ENCODE peak calls at places on chromosome 13, in six cellular contexts. One of them, this sample, is unnamed.

GRCh38 chr13:49584771-49585182 is 581 bp downstream of the RCBTB1 start:
- DNase-seq in uterus: no peak
- DNase-seq in heart left ventricle: no peak
- DNase-seq in ovary: no peak
- DNase-seq in prostate gland: no peak
- DNase-seq in esophagus squamous epithelium: no peak
- DNase-seq in this sample: no peak

GRCh38 chr13:113146750-113147149 is 11.7 kb upstream of the PROZ start:
- DNase-seq in esophagus squamous epithelium: no peak
- DNase-seq in prostate gland: no peak
- DNase-seq in ovary: peak; percentile 10
- DNase-seq in uterus: no peak
- DNase-seq in heart left ventricle: no peak
- DNase-seq in this sample: no peak

GRCh38 chr13:53901593-53901992 is 873.0 kb downstream of the OLFM4 start:
- DNase-seq in heart left ventricle: no peak
- DNase-seq in uterus: no peak
- DNase-seq in ovary: no peak
- DNase-seq in esophagus squamous epithelium: no peak
- DNase-seq in prostate gland: no peak
- DNase-seq in this sample: no peak

GRCh38 chr13:28568286-28568685 is 73.4 kb upstream of the FLT1 start:
- DNase-seq in uterus: peak; percentile 28
- DNase-seq in ovary: no peak
- DNase-seq in esophagus squamous epithelium: no peak
- DNase-seq in heart left ventricle: peak; percentile 90
- DNase-seq in prostate gland: no peak
- DNase-seq in this sample: peak; percentile 79

GRCh38 chr13:112160558-112160957 is 93.6 kb downstream of the SOX1 start:
- DNase-seq in esophagus squamous epithelium: no peak
- DNase-seq in ovary: no peak
- DNase-seq in heart left ventricle: no peak
- DNase-seq in uterus: no peak
- DNase-seq in prostate gland: no peak
- DNase-seq in this sample: no peak

GRCh38 chr13:92315265-92315664 is 911.3 kb upstream of the GPC6 start:
- DNase-seq in esophagus squamous epithelium: no peak
- DNase-seq in prostate gland: no peak
- DNase-seq in uterus: no peak
- DNase-seq in ovary: no peak
- DNase-seq in heart left ventricle: no peak
- DNase-seq in this sample: no peak

GRCh38 chr13:23956106-23956505 is 58.8 kb upstream of the C1QTNF9B start:
- DNase-seq in ovary: no peak
- DNase-seq in uterus: no peak
- DNase-seq in heart left ventricle: no peak
- DNase-seq in prostate gland: no peak
- DNase-seq in esophagus squamous epithelium: no peak
- DNase-seq in this sample: no peak

GRCh38 chr13:42405665-42406390 is 133.9 kb downstream of the AKAP11 start:
- DNase-seq in ovary: no peak
- DNase-seq in esophagus squamous epithelium: no peak
- DNase-seq in uterus: no peak
- DNase-seq in prostate gland: no peak
- DNase-seq in heart left ventricle: no peak
- DNase-seq in this sample: no peak

GRCh38 chr13:104831823-104832222 is 1703.6 kb downstream of the EFNB2 start:
- DNase-seq in esophagus squamous epithelium: no peak
- DNase-seq in heart left ventricle: no peak
- DNase-seq in ovary: no peak
- DNase-seq in uterus: no peak
- DNase-seq in prostate gland: no peak
- DNase-seq in this sample: no peak

GRCh38 chr13:44012910-44013309 is 133.2 kb downstream of the LACC1 start:
- DNase-seq in heart left ventricle: no peak
- DNase-seq in uterus: no peak
- DNase-seq in esophagus squamous epithelium: no peak
- DNase-seq in ovary: no peak
- DNase-seq in prostate gland: no peak
- DNase-seq in this sample: no peak

GRCh38 chr13:86932935-86933334 is 738.2 kb upstream of the SLITRK5 start:
- DNase-seq in uterus: no peak
- DNase-seq in ovary: no peak
- DNase-seq in prostate gland: no peak
- DNase-seq in heart left ventricle: no peak
- DNase-seq in esophagus squamous epithelium: no peak
- DNase-seq in this sample: no peak

GRCh38 chr13:67134322-67135129 is 95.6 kb downstream of the PCDH9 start:
- DNase-seq in heart left ventricle: no peak
- DNase-seq in prostate gland: no peak
- DNase-seq in uterus: no peak
- DNase-seq in ovary: no peak
- DNase-seq in esophagus squamous epithelium: no peak
- DNase-seq in this sample: no peak

GRCh38 chr13:112229445-112229844 is 146.7 kb upstream of the SPACA7 start:
- DNase-seq in esophagus squamous epithelium: no peak
- DNase-seq in uterus: no peak
- DNase-seq in prostate gland: no peak
- DNase-seq in heart left ventricle: no peak
- DNase-seq in ovary: no peak
- DNase-seq in this sample: no peak

GRCh38 chr13:62014299-62014698 is 598.6 kb upstream of the PCDH20 start:
- DNase-seq in prostate gland: no peak
- DNase-seq in heart left ventricle: no peak
- DNase-seq in uterus: no peak
- DNase-seq in esophagus squamous epithelium: no peak
- DNase-seq in ovary: no peak
- DNase-seq in this sample: no peak

GRCh38 chr13:113666951-113667701 is at the start of gene GRK1:
- DNase-seq in ovary: no peak
- DNase-seq in esophagus squamous epithelium: no peak
- DNase-seq in heart left ventricle: no peak
- DNase-seq in uterus: peak; percentile 8
- DNase-seq in prostate gland: no peak
- DNase-seq in this sample: peak; percentile 11

GRCh38 chr13:51805313-51805712 is 1.4 kb upstream of the DHRS12 start:
- DNase-seq in ovary: no peak
- DNase-seq in esophagus squamous epithelium: no peak
- DNase-seq in prostate gland: no peak
- DNase-seq in heart left ventricle: no peak
- DNase-seq in uterus: no peak
- DNase-seq in this sample: no peak

GRCh38 chr13:19062019-19062646 is 119.5 kb downstream of the TUBA3C start:
- DNase-seq in ovary: no peak
- DNase-seq in uterus: no peak
- DNase-seq in esophagus squamous epithelium: no peak
- DNase-seq in heart left ventricle: no peak
- DNase-seq in prostate gland: no peak
- DNase-seq in this sample: no peak

GRCh38 chr13:77397636-77398035 is 70.7 kb upstream of the MYCBP2 start:
- DNase-seq in prostate gland: no peak
- DNase-seq in esophagus squamous epithelium: no peak
- DNase-seq in heart left ventricle: no peak
- DNase-seq in uterus: no peak
- DNase-seq in ovary: no peak
- DNase-seq in this sample: no peak

GRCh38 chr13:27053902-27054595 is 117.6 kb downstream of the USP12 start:
- DNase-seq in heart left ventricle: no peak
- DNase-seq in uterus: no peak
- DNase-seq in prostate gland: no peak
- DNase-seq in esophagus squamous epithelium: no peak
- DNase-seq in ovary: no peak
- DNase-seq in this sample: no peak

GRCh38 chr13:63944896-63945295 is 2529.2 kb upstream of the PCDH20 start:
- DNase-seq in esophagus squamous epithelium: no peak
- DNase-seq in heart left ventricle: no peak
- DNase-seq in prostate gland: no peak
- DNase-seq in uterus: no peak
- DNase-seq in ovary: no peak
- DNase-seq in this sample: no peak

GRCh38 chr13:112775791-112776279 is 86.0 kb downstream of the ATP11A start:
- DNase-seq in ovary: peak; percentile 12
- DNase-seq in heart left ventricle: no peak
- DNase-seq in esophagus squamous epithelium: no peak
- DNase-seq in uterus: no peak
- DNase-seq in prostate gland: no peak
- DNase-seq in this sample: no peak

GRCh38 chr13:76048126-76048525 is 412.0 kb downstream of the LMO7 start:
- DNase-seq in ovary: no peak
- DNase-seq in uterus: no peak
- DNase-seq in esophagus squamous epithelium: no peak
- DNase-seq in heart left ventricle: no peak
- DNase-seq in prostate gland: no peak
- DNase-seq in this sample: no peak

GRCh38 chr13:90867336-90867683 is 480.2 kb upstream of the MIR17HG start:
- DNase-seq in heart left ventricle: peak; percentile 40
- DNase-seq in ovary: peak; percentile 57
- DNase-seq in uterus: no peak
- DNase-seq in prostate gland: peak; percentile 38
- DNase-seq in esophagus squamous epithelium: peak; percentile 0
- DNase-seq in this sample: peak; percentile 74

GRCh38 chr13:43085545-43085944 is 62.2 kb downstream of the DNAJC15 start:
- DNase-seq in ovary: no peak
- DNase-seq in uterus: no peak
- DNase-seq in prostate gland: no peak
- DNase-seq in heart left ventricle: no peak
- DNase-seq in esophagus squamous epithelium: no peak
- DNase-seq in this sample: no peak

DNA sequence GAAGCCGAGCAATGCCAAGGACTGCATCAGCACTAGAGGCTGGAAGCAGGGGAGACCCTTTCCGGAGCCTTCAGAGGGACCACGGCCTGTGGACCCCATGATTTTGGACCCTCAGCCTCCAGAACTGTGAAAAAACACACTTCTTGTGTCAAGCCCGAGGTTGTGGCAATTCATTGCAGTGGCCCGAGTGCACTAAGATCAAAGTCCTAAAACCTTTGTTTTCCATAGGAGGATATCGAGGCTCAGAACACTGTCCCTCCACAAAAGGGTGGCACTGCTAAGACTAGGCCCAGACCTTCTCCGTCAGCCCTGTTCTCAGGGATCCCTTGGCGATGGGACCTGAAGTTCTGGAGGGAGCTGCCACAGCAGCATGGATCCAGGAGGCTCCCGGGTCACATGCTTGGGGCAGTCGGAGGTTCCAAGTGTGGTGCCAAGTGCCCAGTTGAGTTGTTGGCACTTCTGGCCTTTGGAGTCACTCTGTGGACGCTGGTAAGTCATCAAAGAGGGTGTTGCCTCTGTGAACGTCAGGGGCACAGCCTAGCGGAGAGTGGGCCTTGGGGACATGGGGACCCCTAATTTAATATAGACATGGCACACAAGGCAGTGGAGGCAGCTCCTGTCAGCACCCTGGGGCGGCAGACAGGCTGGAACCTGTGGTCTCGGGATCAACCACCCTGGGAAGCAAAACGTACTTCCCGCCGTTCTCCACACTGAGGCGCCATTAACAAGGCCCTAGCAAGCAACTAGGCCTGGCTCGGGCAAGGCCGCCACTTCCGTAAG is 199.2 kb downstream of the COL4A1 start:
- DNase-seq in ovary: no peak
- DNase-seq in esophagus squamous epithelium: no peak
- DNase-seq in uterus: no peak
- DNase-seq in prostate gland: no peak
- DNase-seq in heart left ventricle: no peak
- DNase-seq in this sample: no peak
- TF ChIP-seq CTCF in ovary: no peak
- TF ChIP-seq CTCF in esophagus squamous epithelium: no peak
- TF ChIP-seq CTCF in uterus: no peak
- TF ChIP-seq CTCF in prostate gland: no peak
- TF ChIP-seq CTCF in heart left ventricle: peak; percentile 16
- TF ChIP-seq CTCF in this sample: no peak

GRCh38 chr13:106151056-106151699 is 384.3 kb downstream of the EFNB2 start:
- DNase-seq in uterus: no peak
- DNase-seq in esophagus squamous epithelium: no peak
- DNase-seq in prostate gland: no peak
- DNase-seq in ovary: no peak
- DNase-seq in heart left ventricle: no peak
- DNase-seq in this sample: no peak
- H3K4me1 ChIP-seq in uterus: no peaks in the 10 kb centered on the region
- H3K4me1 ChIP-seq in esophagus squamous epithelium: no peaks in the 10 kb centered on the region
- H3K4me1 ChIP-seq in prostate gland: no peaks in the 10 kb centered on the region
- H3K4me1 ChIP-seq in ovary: no peaks in the 10 kb centered on the region
- H3K4me1 ChIP-seq in heart left ventricle: no peaks in the 10 kb centered on the region
- H3K4me1 ChIP-seq in this sample: peaks cover 8% of the 10 kb centered on the region

DNA sequence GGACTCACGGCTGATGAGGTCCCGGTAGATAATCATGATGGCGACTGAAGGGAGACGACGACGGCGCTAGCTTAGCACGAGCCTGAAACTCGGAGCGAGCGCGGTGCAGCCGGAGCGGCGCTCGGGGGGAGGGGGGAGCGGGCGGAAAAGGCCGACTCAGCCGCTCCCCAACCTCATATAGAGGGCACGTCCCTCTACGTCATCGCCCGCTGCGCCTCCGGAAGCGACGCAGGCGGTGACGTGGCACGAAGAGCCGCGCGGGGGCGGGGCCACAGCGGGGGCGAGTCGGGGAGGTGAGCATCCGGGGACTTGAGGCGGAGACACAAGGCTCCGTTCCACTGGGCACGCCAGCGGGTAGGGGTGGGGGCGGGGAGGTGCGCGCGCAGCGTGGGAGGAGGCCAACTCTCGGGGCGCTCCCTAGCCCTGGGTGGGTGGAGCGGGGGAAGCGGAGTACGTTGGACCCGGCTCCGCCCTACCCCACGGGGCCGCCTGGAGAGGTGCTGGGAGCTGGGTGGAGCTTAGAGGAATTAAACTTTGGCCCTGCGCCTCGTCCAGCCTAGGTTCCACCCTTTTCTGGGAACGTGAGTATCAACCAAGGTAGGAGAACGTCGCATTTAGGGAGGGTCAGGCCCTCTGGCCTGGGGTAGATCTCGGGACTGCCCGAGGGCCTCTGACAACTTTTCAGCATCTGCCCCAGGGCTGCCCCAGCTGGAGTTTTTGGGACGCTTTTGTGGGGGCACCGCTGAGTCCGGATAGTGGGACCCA is at the start of gene TPT1:
- DNase-seq in uterus: peak; percentile 99
- DNase-seq in prostate gland: peak; percentile 98
- DNase-seq in ovary: peak; percentile 99
- DNase-seq in heart left ventricle: peak; percentile 99
- DNase-seq in esophagus squamous epithelium: peak; percentile 96
- DNase-seq in this sample: peak; percentile 99
- TF ChIP-seq POLR2A in uterus: peak; percentile 88
- TF ChIP-seq POLR2A in prostate gland: peak; percentile 94
- TF ChIP-seq POLR2A in ovary: peak; percentile 95
- TF ChIP-seq POLR2A in heart left ventricle: peak; percentile 84
- TF ChIP-seq POLR2A in esophagus squamous epithelium: peak; percentile 79
- TF ChIP-seq POLR2A in this sample: peak; percentile 93

GRCh38 chr13:103803349-103803748 is 737.1 kb upstream of the SLC10A2 start:
- DNase-seq in heart left ventricle: no peak
- DNase-seq in esophagus squamous epithelium: no peak
- DNase-seq in uterus: no peak
- DNase-seq in prostate gland: no peak
- DNase-seq in ovary: no peak
- DNase-seq in this sample: no peak

GRCh38 chr13:103795892-103796478 is 729.8 kb upstream of the SLC10A2 start:
- DNase-seq in prostate gland: no peak
- DNase-seq in uterus: no peak
- DNase-seq in ovary: no peak
- DNase-seq in heart left ventricle: no peak
- DNase-seq in esophagus squamous epithelium: no peak
- DNase-seq in this sample: no peak

GRCh38 chr13:103794526-103794925 is 728.3 kb upstream of the SLC10A2 start:
- DNase-seq in ovary: no peak
- DNase-seq in esophagus squamous epithelium: no peak
- DNase-seq in heart left ventricle: no peak
- DNase-seq in prostate gland: no peak
- DNase-seq in uterus: no peak
- DNase-seq in this sample: no peak

GRCh38 chr13:103799028-103799427 is 732.8 kb upstream of the SLC10A2 start:
- DNase-seq in prostate gland: no peak
- DNase-seq in ovary: no peak
- DNase-seq in uterus: no peak
- DNase-seq in esophagus squamous epithelium: no peak
- DNase-seq in heart left ventricle: no peak
- DNase-seq in this sample: no peak
- TF ChIP-seq CTCF in prostate gland: no peak
- TF ChIP-seq CTCF in ovary: no peak
- TF ChIP-seq CTCF in uterus: no peak
- TF ChIP-seq CTCF in esophagus squamous epithelium: no peak
- TF ChIP-seq CTCF in heart left ventricle: no peak
- TF ChIP-seq CTCF in this sample: no peak